ENCODE peak calls at places on chromosomes 4 and X, in eight cellular contexts. One of them, this sample, is unnamed.
A peak's percentile ranks its signal among the peaks of the same experiment; 100 is the strongest.

GRCh38 chr4:113893546-113893945 is 85.9 kb downstream of the ARSJ start:
- DNase-seq in psoas muscle: no peak
- DNase-seq in MM.1S: peak; percentile 20
- DNase-seq in hepatocyte: no peak
- DNase-seq in right atrium auricular region: no peak
- DNase-seq in aorta: no peak
- DNase-seq in CD4-positive, alpha-beta memory T cell: no peak
- DNase-seq in K562: no peak
- DNase-seq in this sample: no peak

GRCh38 chrX:41087219-41087618 is 2.0 kb downstream of the USP9X start:
- DNase-seq in psoas muscle: no peak
- DNase-seq in MM.1S: no peak
- DNase-seq in hepatocyte: no peak
- DNase-seq in right atrium auricular region: no peak
- DNase-seq in aorta: no peak
- DNase-seq in CD4-positive, alpha-beta memory T cell: no peak
- DNase-seq in K562: no peak
- DNase-seq in this sample: no peak

GRCh38 chr4:182873726-182874125 is 43.5 kb downstream of the DCTD start:
- DNase-seq in psoas muscle: no peak
- DNase-seq in MM.1S: no peak
- DNase-seq in hepatocyte: no peak
- DNase-seq in right atrium auricular region: no peak
- DNase-seq in aorta: no peak
- DNase-seq in CD4-positive, alpha-beta memory T cell: no peak
- DNase-seq in K562: no peak
- DNase-seq in this sample: no peak

GRCh38 chrX:11589573-11590110 is 76.1 kb downstream of the ARHGAP6 start:
- DNase-seq in psoas muscle: no peak
- DNase-seq in MM.1S: no peak
- DNase-seq in hepatocyte: peak; percentile 31
- DNase-seq in right atrium auricular region: no peak
- DNase-seq in aorta: no peak
- DNase-seq in CD4-positive, alpha-beta memory T cell: no peak
- DNase-seq in K562: no peak
- DNase-seq in this sample: no peak

GRCh38 chr4:100576570-100576969 is 58.7 kb upstream of the EMCN start:
- DNase-seq in psoas muscle: no peak
- DNase-seq in MM.1S: no peak
- DNase-seq in hepatocyte: no peak
- DNase-seq in right atrium auricular region: no peak
- DNase-seq in aorta: no peak
- DNase-seq in CD4-positive, alpha-beta memory T cell: no peak
- DNase-seq in K562: no peak
- DNase-seq in this sample: no peak

GRCh38 chr4:118286685-118287084 is 66.1 kb downstream of the PRSS12 start:
- DNase-seq in psoas muscle: no peak
- DNase-seq in MM.1S: no peak
- DNase-seq in hepatocyte: no peak
- DNase-seq in right atrium auricular region: no peak
- DNase-seq in aorta: no peak
- DNase-seq in CD4-positive, alpha-beta memory T cell: no peak
- DNase-seq in K562: no peak
- DNase-seq in this sample: no peak

GRCh38 chr4:140342620-140343019 is 30.8 kb upstream of the SCOC start:
- DNase-seq in psoas muscle: no peak
- DNase-seq in MM.1S: no peak
- DNase-seq in hepatocyte: no peak
- DNase-seq in right atrium auricular region: no peak
- DNase-seq in aorta: no peak
- DNase-seq in CD4-positive, alpha-beta memory T cell: no peak
- DNase-seq in K562: no peak
- DNase-seq in this sample: no peak

GRCh38 chr4:153683763-153684181 is 308 bp upstream of the TLR2 start:
- DNase-seq in psoas muscle: no peak
- DNase-seq in MM.1S: no peak
- DNase-seq in hepatocyte: no peak
- DNase-seq in right atrium auricular region: no peak
- DNase-seq in aorta: no peak
- DNase-seq in CD4-positive, alpha-beta memory T cell: no peak
- DNase-seq in K562: no peak
- DNase-seq in this sample: no peak

DNA sequence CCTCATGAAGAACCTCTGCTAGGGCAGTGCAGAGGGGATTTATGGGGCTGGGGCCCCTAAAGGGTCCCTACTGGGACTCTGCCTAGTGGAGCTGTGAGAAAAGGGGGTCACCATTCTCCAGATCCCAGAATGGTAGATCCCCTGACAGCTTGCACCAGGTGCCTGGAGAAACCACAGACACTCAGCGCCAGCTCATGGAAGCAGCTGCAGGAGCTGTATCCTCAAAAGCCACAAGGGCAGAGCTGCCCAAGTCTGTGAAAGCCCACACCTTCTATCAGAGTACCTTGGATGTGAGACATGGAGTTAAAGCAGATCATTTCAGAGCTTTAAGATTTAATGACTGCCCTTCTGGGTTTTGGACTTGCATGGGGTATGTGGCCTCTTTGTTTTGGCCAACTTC is 38.6 kb downstream of the MAP9 start:
- DNase-seq in psoas muscle: no peak
- DNase-seq in MM.1S: no peak
- DNase-seq in hepatocyte: no peak
- DNase-seq in right atrium auricular region: no peak
- DNase-seq in aorta: no peak
- DNase-seq in CD4-positive, alpha-beta memory T cell: no peak
- DNase-seq in K562: no peak
- DNase-seq in this sample: no peak
- H3K9me3 ChIP-seq in psoas muscle: no peaks in the 10 kb centered on the region
- H3K9me3 ChIP-seq in MM.1S: no peaks in the 10 kb centered on the region
- H3K9me3 ChIP-seq in hepatocyte: peaks cover 6% of the 10 kb centered on the region
- H3K9me3 ChIP-seq in right atrium auricular region: no peaks in the 10 kb centered on the region
- H3K9me3 ChIP-seq in aorta: peaks cover 4% of the 10 kb centered on the region
- H3K9me3 ChIP-seq in CD4-positive, alpha-beta memory T cell: no peaks in the 10 kb centered on the region
- H3K9me3 ChIP-seq in K562: peaks cover 2% of the 10 kb centered on the region
- H3K9me3 ChIP-seq in this sample: no peaks in the 10 kb centered on the region

GRCh38 chrX:1442016-1442665 is 10.6 kb downstream of the ASMTL start:
- DNase-seq in psoas muscle: no peak
- DNase-seq in MM.1S: no peak
- DNase-seq in hepatocyte: no peak
- DNase-seq in right atrium auricular region: no peak
- DNase-seq in aorta: peak; percentile 46
- DNase-seq in CD4-positive, alpha-beta memory T cell: peak; percentile 32
- DNase-seq in K562: no peak
- DNase-seq in this sample: peak; percentile 36

GRCh38 chrX:1440506-1440905 is 12.2 kb downstream of the ASMTL start:
- DNase-seq in psoas muscle: no peak
- DNase-seq in MM.1S: no peak
- DNase-seq in hepatocyte: no peak
- DNase-seq in right atrium auricular region: no peak
- DNase-seq in aorta: peak; percentile 27
- DNase-seq in CD4-positive, alpha-beta memory T cell: no peak
- DNase-seq in K562: no peak
- DNase-seq in this sample: peak; percentile 4

GRCh38 chrX:1442724-1443367 is 9.9 kb downstream of the ASMTL start:
- DNase-seq in psoas muscle: no peak
- DNase-seq in MM.1S: no peak
- DNase-seq in hepatocyte: no peak
- DNase-seq in right atrium auricular region: no peak
- DNase-seq in aorta: peak; percentile 36
- DNase-seq in CD4-positive, alpha-beta memory T cell: no peak
- DNase-seq in K562: no peak
- DNase-seq in this sample: peak; percentile 34

GRCh38 chrX:1444896-1445480 is 7.7 kb downstream of the ASMTL start:
- DNase-seq in psoas muscle: no peak
- DNase-seq in MM.1S: no peak
- DNase-seq in hepatocyte: no peak
- DNase-seq in right atrium auricular region: no peak
- DNase-seq in aorta: peak; percentile 30
- DNase-seq in CD4-positive, alpha-beta memory T cell: peak; percentile 28
- DNase-seq in K562: no peak
- DNase-seq in this sample: peak; percentile 13

GRCh38 chrX:1443496-1444075 is 9.1 kb downstream of the ASMTL start:
- DNase-seq in psoas muscle: no peak
- DNase-seq in MM.1S: no peak
- DNase-seq in hepatocyte: no peak
- DNase-seq in right atrium auricular region: no peak
- DNase-seq in aorta: peak; percentile 35
- DNase-seq in CD4-positive, alpha-beta memory T cell: no peak
- DNase-seq in K562: no peak
- DNase-seq in this sample: peak; percentile 33
- H3K36me3 ChIP-seq in psoas muscle: peaks cover 20% of the 10 kb centered on the region
- H3K36me3 ChIP-seq in MM.1S: no peaks in the 10 kb centered on the region
- H3K36me3 ChIP-seq in hepatocyte: no peaks in the 10 kb centered on the region
- H3K36me3 ChIP-seq in right atrium auricular region: peaks cover 4% of the 10 kb centered on the region
- H3K36me3 ChIP-seq in aorta: no peaks in the 10 kb centered on the region
- H3K36me3 ChIP-seq in CD4-positive, alpha-beta memory T cell: peaks cover 10% of the 10 kb centered on the region
- H3K36me3 ChIP-seq in K562: peaks cover 6% of the 10 kb centered on the region
- H3K36me3 ChIP-seq in this sample: peaks cover 14% of the 10 kb centered on the region

GRCh38 chr4:13905543-13905942 is 278.0 kb upstream of the BOD1L1 start:
- DNase-seq in psoas muscle: no peak
- DNase-seq in MM.1S: no peak
- DNase-seq in hepatocyte: no peak
- DNase-seq in right atrium auricular region: no peak
- DNase-seq in aorta: no peak
- DNase-seq in CD4-positive, alpha-beta memory T cell: no peak
- DNase-seq in K562: no peak
- DNase-seq in this sample: no peak

GRCh38 chr4:13908455-13908854 is 280.9 kb upstream of the BOD1L1 start:
- DNase-seq in psoas muscle: no peak
- DNase-seq in MM.1S: no peak
- DNase-seq in hepatocyte: no peak
- DNase-seq in right atrium auricular region: no peak
- DNase-seq in aorta: no peak
- DNase-seq in CD4-positive, alpha-beta memory T cell: no peak
- DNase-seq in K562: no peak
- DNase-seq in this sample: no peak

GRCh38 chr4:13907255-13907751 is 279.8 kb upstream of the BOD1L1 start:
- DNase-seq in psoas muscle: no peak
- DNase-seq in MM.1S: peak; percentile 19
- DNase-seq in hepatocyte: peak; percentile 71
- DNase-seq in right atrium auricular region: no peak
- DNase-seq in aorta: no peak
- DNase-seq in CD4-positive, alpha-beta memory T cell: no peak
- DNase-seq in K562: no peak
- DNase-seq in this sample: no peak

GRCh38 chr4:13903851-13904340 is 276.4 kb upstream of the BOD1L1 start:
- DNase-seq in psoas muscle: no peak
- DNase-seq in MM.1S: no peak
- DNase-seq in hepatocyte: no peak
- DNase-seq in right atrium auricular region: no peak
- DNase-seq in aorta: no peak
- DNase-seq in CD4-positive, alpha-beta memory T cell: no peak
- DNase-seq in K562: no peak
- DNase-seq in this sample: no peak

GRCh38 chr4:13906727-13907126 is 279.2 kb upstream of the BOD1L1 start:
- DNase-seq in psoas muscle: no peak
- DNase-seq in MM.1S: no peak
- DNase-seq in hepatocyte: no peak
- DNase-seq in right atrium auricular region: no peak
- DNase-seq in aorta: no peak
- DNase-seq in CD4-positive, alpha-beta memory T cell: no peak
- DNase-seq in K562: no peak
- DNase-seq in this sample: no peak
- H3K27ac ChIP-seq in psoas muscle: no peak overlapping the region
- H3K27ac ChIP-seq in MM.1S: no peak overlapping the region
- H3K27ac ChIP-seq in hepatocyte: peak overlapping the region; percentile 78
- H3K27ac ChIP-seq in right atrium auricular region: no peak overlapping the region
- H3K27ac ChIP-seq in aorta: no peak overlapping the region
- H3K27ac ChIP-seq in CD4-positive, alpha-beta memory T cell: no peak overlapping the region
- H3K27ac ChIP-seq in K562: no peak overlapping the region
- H3K27ac ChIP-seq in this sample: no peak overlapping the region

DNA sequence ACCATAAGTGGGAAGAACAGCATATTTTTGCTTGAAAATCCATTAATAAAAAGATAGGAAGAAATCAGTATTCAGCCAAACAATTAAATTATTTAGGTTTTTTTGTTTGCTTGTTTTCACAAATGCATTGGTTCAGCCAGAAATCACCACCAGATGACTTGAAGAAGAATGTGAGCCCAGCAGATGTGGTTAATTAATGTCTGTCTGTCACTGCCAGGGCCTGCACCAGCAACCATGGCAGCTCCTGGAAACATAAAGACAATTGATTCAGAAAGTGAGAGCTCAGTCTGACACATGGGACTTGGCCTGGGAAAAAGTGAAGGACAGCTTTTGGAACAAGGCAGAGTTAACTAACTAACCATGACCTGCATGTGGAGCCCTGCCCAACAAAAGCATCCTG is 74.0 kb downstream of the MAOB start:
- DNase-seq in psoas muscle: no peak
- DNase-seq in MM.1S: no peak
- DNase-seq in hepatocyte: no peak
- DNase-seq in right atrium auricular region: no peak
- DNase-seq in aorta: no peak
- DNase-seq in CD4-positive, alpha-beta memory T cell: no peak
- DNase-seq in K562: no peak
- DNase-seq in this sample: no peak
- H3K9me3 ChIP-seq in psoas muscle: no peaks in the 10 kb centered on the region
- H3K9me3 ChIP-seq in MM.1S: no peaks in the 10 kb centered on the region
- H3K9me3 ChIP-seq in hepatocyte: no peaks in the 10 kb centered on the region
- H3K9me3 ChIP-seq in right atrium auricular region: no peaks in the 10 kb centered on the region
- H3K9me3 ChIP-seq in aorta: no peaks in the 10 kb centered on the region
- H3K9me3 ChIP-seq in CD4-positive, alpha-beta memory T cell: no peaks in the 10 kb centered on the region
- H3K9me3 ChIP-seq in K562: no peaks in the 10 kb centered on the region
- H3K9me3 ChIP-seq in this sample: no peaks in the 10 kb centered on the region

GRCh38 chr4:3709061-3709845 is 56.9 kb upstream of the ADRA2C start:
- DNase-seq in psoas muscle: peak; percentile 26
- DNase-seq in MM.1S: no peak
- DNase-seq in hepatocyte: no peak
- DNase-seq in right atrium auricular region: no peak
- DNase-seq in aorta: no peak
- DNase-seq in CD4-positive, alpha-beta memory T cell: no peak
- DNase-seq in K562: no peak
- DNase-seq in this sample: peak; percentile 29

GRCh38 chr4:3708611-3709010 is 57.6 kb upstream of the ADRA2C start:
- DNase-seq in psoas muscle: peak; percentile 12
- DNase-seq in MM.1S: no peak
- DNase-seq in hepatocyte: no peak
- DNase-seq in right atrium auricular region: no peak
- DNase-seq in aorta: peak; percentile 54
- DNase-seq in CD4-positive, alpha-beta memory T cell: no peak
- DNase-seq in K562: no peak
- DNase-seq in this sample: peak; percentile 18

GRCh38 chr4:3707423-3708102 is 58.6 kb upstream of the ADRA2C start:
- DNase-seq in psoas muscle: peak; percentile 24
- DNase-seq in MM.1S: no peak
- DNase-seq in hepatocyte: no peak
- DNase-seq in right atrium auricular region: no peak
- DNase-seq in aorta: peak; percentile 62
- DNase-seq in CD4-positive, alpha-beta memory T cell: no peak
- DNase-seq in K562: no peak
- DNase-seq in this sample: peak; percentile 33

GRCh38 chr4:3706565-3707422 is 59.4 kb upstream of the ADRA2C start:
- DNase-seq in psoas muscle: peak; percentile 30
- DNase-seq in MM.1S: no peak
- DNase-seq in hepatocyte: no peak
- DNase-seq in right atrium auricular region: no peak
- DNase-seq in aorta: peak; percentile 59
- DNase-seq in CD4-positive, alpha-beta memory T cell: no peak
- DNase-seq in K562: no peak
- DNase-seq in this sample: peak; percentile 26

GRCh38 chr4:3708103-3708510 is 58.1 kb upstream of the ADRA2C start:
- DNase-seq in psoas muscle: peak; percentile 45
- DNase-seq in MM.1S: no peak
- DNase-seq in hepatocyte: no peak
- DNase-seq in right atrium auricular region: no peak
- DNase-seq in aorta: peak; percentile 95
- DNase-seq in CD4-positive, alpha-beta memory T cell: no peak
- DNase-seq in K562: no peak
- DNase-seq in this sample: peak; percentile 39
- H3K36me3 ChIP-seq in psoas muscle: no peaks in the 10 kb centered on the region
- H3K36me3 ChIP-seq in MM.1S: no peaks in the 10 kb centered on the region
- H3K36me3 ChIP-seq in hepatocyte: no peaks in the 10 kb centered on the region
- H3K36me3 ChIP-seq in right atrium auricular region: no peaks in the 10 kb centered on the region
- H3K36me3 ChIP-seq in aorta: no peaks in the 10 kb centered on the region
- H3K36me3 ChIP-seq in CD4-positive, alpha-beta memory T cell: no peaks in the 10 kb centered on the region
- H3K36me3 ChIP-seq in K562: no peaks in the 10 kb centered on the region
- H3K36me3 ChIP-seq in this sample: no peaks in the 10 kb centered on the region